ENCODE peak calls at places on chromosome 14, in five cellular contexts. One of them, this sample, is unnamed.

GRCh38 chr14:20458031-20458789 is 3.0 kb downstream of the PIP4P1 start:
- DNase-seq in A549: no peak
- DNase-seq in NAMALWA: no peak
- DNase-seq in CD4-positive, CD25-positive, alpha-beta regulatory T cell: no peak
- DNase-seq in stimulated activated naive CD4-positive, alpha-beta T cell: no peak
- DNase-seq in this sample: no peak

GRCh38 chr14:92686763-92687427 is 61.5 kb downstream of the LGMN start:
- DNase-seq in A549: peak
- DNase-seq in NAMALWA: peak
- DNase-seq in CD4-positive, CD25-positive, alpha-beta regulatory T cell: peak
- DNase-seq in stimulated activated naive CD4-positive, alpha-beta T cell: peak
- DNase-seq in this sample: peak

GRCh38 chr14:99946652-99947489 is 118.4 kb upstream of the EVL start:
- DNase-seq in A549: peak
- DNase-seq in NAMALWA: peak
- DNase-seq in CD4-positive, CD25-positive, alpha-beta regulatory T cell: peak
- DNase-seq in stimulated activated naive CD4-positive, alpha-beta T cell: no peak
- DNase-seq in this sample: peak

GRCh38 chr14:54446201-54446693 is 5.1 kb upstream of the CNIH1 start:
- DNase-seq in A549: no peak
- DNase-seq in NAMALWA: no peak
- DNase-seq in CD4-positive, CD25-positive, alpha-beta regulatory T cell: no peak
- DNase-seq in stimulated activated naive CD4-positive, alpha-beta T cell: no peak
- DNase-seq in this sample: no peak

GRCh38 chr14:24312736-24313507 is 1.6 kb downstream of the LTB4R start:
- DNase-seq in A549: no peak
- DNase-seq in NAMALWA: no peak
- DNase-seq in CD4-positive, CD25-positive, alpha-beta regulatory T cell: peak
- DNase-seq in stimulated activated naive CD4-positive, alpha-beta T cell: peak
- DNase-seq in this sample: peak

GRCh38 chr14:94079891-94080605 is 954 bp downstream of the DDX24 start:
- DNase-seq in A549: no peak
- DNase-seq in NAMALWA: peak
- DNase-seq in CD4-positive, CD25-positive, alpha-beta regulatory T cell: peak
- DNase-seq in stimulated activated naive CD4-positive, alpha-beta T cell: no peak
- DNase-seq in this sample: no peak

GRCh38 chr14:94043756-94044475 is 17.8 kb downstream of the OTUB2 start:
- DNase-seq in A549: no peak
- DNase-seq in NAMALWA: no peak
- DNase-seq in CD4-positive, CD25-positive, alpha-beta regulatory T cell: no peak
- DNase-seq in stimulated activated naive CD4-positive, alpha-beta T cell: no peak
- DNase-seq in this sample: no peak

GRCh38 chr14:90576581-90576980 is 179.8 kb downstream of the CALM1 start:
- DNase-seq in A549: no peak
- DNase-seq in NAMALWA: no peak
- DNase-seq in CD4-positive, CD25-positive, alpha-beta regulatory T cell: no peak
- DNase-seq in stimulated activated naive CD4-positive, alpha-beta T cell: no peak
- DNase-seq in this sample: no peak

GRCh38 chr14:103281496-103282231 is 52.4 kb upstream of the EIF5 start:
- DNase-seq in A549: peak
- DNase-seq in NAMALWA: no peak
- DNase-seq in CD4-positive, CD25-positive, alpha-beta regulatory T cell: no peak
- DNase-seq in stimulated activated naive CD4-positive, alpha-beta T cell: no peak
- DNase-seq in this sample: no peak

GRCh38 chr14:68975667-68976066 is 3.4 kb downstream of the ACTN1 start:
- DNase-seq in A549: no peak
- DNase-seq in NAMALWA: no peak
- DNase-seq in CD4-positive, CD25-positive, alpha-beta regulatory T cell: no peak
- DNase-seq in stimulated activated naive CD4-positive, alpha-beta T cell: no peak
- DNase-seq in this sample: no peak

GRCh38 chr14:21672116-21672515 is 1.5 kb downstream of the OR4E1 start:
- DNase-seq in A549: no peak
- DNase-seq in NAMALWA: no peak
- DNase-seq in CD4-positive, CD25-positive, alpha-beta regulatory T cell: no peak
- DNase-seq in stimulated activated naive CD4-positive, alpha-beta T cell: no peak
- DNase-seq in this sample: no peak

GRCh38 chr14:105060751-105061427 is 4.3 kb downstream of the GPR132 start:
- DNase-seq in A549: no peak
- DNase-seq in NAMALWA: peak
- DNase-seq in CD4-positive, CD25-positive, alpha-beta regulatory T cell: peak
- DNase-seq in stimulated activated naive CD4-positive, alpha-beta T cell: peak
- DNase-seq in this sample: peak

GRCh38 chr14:96039633-96040311 is 610 bp downstream of the C14orf132 start:
- DNase-seq in A549: peak
- DNase-seq in NAMALWA: peak
- DNase-seq in CD4-positive, CD25-positive, alpha-beta regulatory T cell: no peak
- DNase-seq in stimulated activated naive CD4-positive, alpha-beta T cell: no peak
- DNase-seq in this sample: no peak